ENCODE peak calls at places on chromosomes 12 and 14, in ten cellular contexts. Y, G, U, K, Z, Q, O, P, C and M are unnamed samples.
A peak's percentile ranks its signal among the peaks of the same experiment; 100 is the strongest.

GRCh38 chr14:60658909-60659585 is 9.8 kb upstream of the SIX1 start:
- DNase-seq in O (no peak), C (no peak), P (no peak), K (no peak), Q (no peak), U (no peak), Z (no peak), G (no peak), Y (no peak), M (no peak)

GRCh38 chr12:121267822-121268221 is 28.7 kb downstream of the CAMKK2 start:
- DNase-seq in K (no peak), C (no peak), U (no peak), G (no peak), Y (no peak), Q (no peak), Z (no peak), O (no peak), P (no peak), M (no peak)

GRCh38 chr12:80778005-80778541 is 61.4 kb downstream of the MYF5 start:
- DNase-seq in Y (peak; percentile 33), K (peak; percentile 70), C (peak; percentile 47), U (no peak), Z (no peak), P (peak; percentile 32), Q (peak; percentile 31), G (peak; percentile 53), O (peak; percentile 57), M (no peak)

GRCh38 chr12:74365178-74365964 is 172.3 kb upstream of the ATXN7L3B start:
- DNase-seq in G (no peak), K (peak; percentile 49), O (no peak), Q (peak; percentile 54), Y (no peak), U (peak; percentile 27), C (no peak), P (no peak), Z (peak; percentile 36), M (no peak)

GRCh38 chr12:124548854-124549378 is 18.5 kb downstream of the NCOR2 start:
- DNase-seq in C (peak; percentile 75), Y (peak; percentile 54), O (no peak), G (no peak), P (peak; percentile 66), K (peak; percentile 68), Q (no peak), U (no peak), Z (no peak), M (peak; percentile 33)

GRCh38 chr12:1811281-1811947 is 9.0 kb upstream of the LRTM2 start:
- DNase-seq in K (peak; percentile 38), O (no peak), Z (no peak), Y (no peak), G (no peak), C (no peak), U (no peak), Q (no peak), P (no peak), M (no peak)

GRCh38 chr12:47885012-47885501 is 19.7 kb downstream of the VDR start:
- DNase-seq in U (no peak), Z (peak; percentile 33), Q (no peak), Y (no peak), P (no peak), K (no peak), C (no peak), O (no peak), G (no peak), M (no peak)

GRCh38 chr12:1587927-1588573 is 6.3 kb downstream of the FBXL14 start:
- DNase-seq in O (no peak), K (no peak), Q (no peak), Y (no peak), G (no peak), Z (no peak), U (no peak), P (no peak), C (no peak), M (no peak)

GRCh38 chr12:47346251-47347019 is 266.7 kb upstream of the AMIGO2 start:
- DNase-seq in U (no peak), Q (no peak), G (no peak), Y (no peak), P (no peak), Z (no peak), C (no peak), O (no peak), K (peak; percentile 63), M (no peak)

GRCh38 chr12:4275869-4276253 is 2.3 kb downstream of the CCND2 start:
- DNase-seq in O (no peak), Y (no peak), Q (no peak), C (peak; percentile 50), P (peak; percentile 65), Z (no peak), G (no peak), K (no peak), U (no peak), M (no peak)

GRCh38 chr14:73235531-73236155 is 1.7 kb upstream of the PAPLN start:
- DNase-seq in O (no peak), Y (no peak), C (peak; percentile 17), U (no peak), G (no peak), K (no peak), Z (no peak), P (peak; percentile 54), Q (no peak), M (no peak)

GRCh38 chr12:113174461-113175384 is 10.6 kb downstream of the DDX54 start:
- DNase-seq in Y (peak; percentile 79), Z (peak; percentile 73), C (peak; percentile 71), K (peak; percentile 70), Q (peak; percentile 28), P (peak; percentile 64), U (no peak), G (no peak), O (peak; percentile 43), M (peak; percentile 26)

GRCh38 chr12:109827566-109828550 is 5.3 kb downstream of the TRPV4 start:
- DNase-seq in C (peak; percentile 63), G (no peak), P (no peak), O (no peak), Y (peak; percentile 38), K (peak; percentile 75), Z (no peak), Q (no peak), U (no peak), M (peak; percentile 59)

GRCh38 chr12:25500651-25501050 is 52.4 kb downstream of the LMNTD1 start:
- DNase-seq in Y (no peak), G (no peak), C (no peak), P (no peak), K (no peak), U (no peak), Z (no peak), Q (no peak), O (no peak), M (no peak)

GRCh38 chr14:92105845-92106094 is 612 bp downstream of the ATXN3 start:
- DNase-seq in G (no peak), C (peak; percentile 74), U (no peak), P (peak; percentile 55), Y (peak; percentile 38), O (peak; percentile 41), Z (no peak), Q (no peak), K (peak; percentile 55), M (no peak)

GRCh38 chr14:77076118-77076631 is 21.9 kb upstream of the CIPC start:
- DNase-seq in Z (no peak), Y (peak; percentile 58), O (peak; percentile 55), C (peak; percentile 88), P (peak; percentile 68), Q (no peak), K (peak; percentile 73), G (no peak), U (no peak), M (no peak)

GRCh38 chr14:77082356-77082755 is 15.7 kb upstream of the CIPC start:
- DNase-seq in Z (no peak), C (no peak), U (no peak), K (no peak), P (no peak), Y (no peak), G (no peak), O (no peak), Q (no peak), M (no peak)

GRCh38 chr14:77074969-77075368 is 23.1 kb upstream of the CIPC start:
- DNase-seq in Z (no peak), C (no peak), G (no peak), U (no peak), O (no peak), P (no peak), K (no peak), Y (no peak), Q (no peak), M (no peak)

GRCh38 chr14:77071938-77072388 is 26.1 kb upstream of the CIPC start:
- DNase-seq in Q (no peak), O (no peak), G (peak; percentile 60), C (no peak), Y (no peak), P (no peak), U (no peak), Z (no peak), K (no peak), M (no peak)

GRCh38 chr14:77077040-77077439 is 21.0 kb upstream of the CIPC start:
- DNase-seq in K (no peak), Y (no peak), C (no peak), U (no peak), O (no peak), Q (no peak), Z (no peak), P (no peak), G (no peak), M (no peak)
- H3K27ac ChIP-seq in K (no peak overlapping the region), Y (peak overlapping the region; percentile 91), C (peak overlapping the region; percentile 36), U (no peak overlapping the region), O (no peak overlapping the region), Q (no peak overlapping the region), Z (no peak overlapping the region), P (peak overlapping the region; percentile 87), G (no peak overlapping the region), M (no peak overlapping the region)

GRCh38 chr14:75221797-75222196 is 45.4 kb upstream of the TMED10 start:
- DNase-seq in G (no peak), Y (no peak), Q (no peak), K (no peak), U (no peak), C (no peak), P (no peak), O (no peak), Z (no peak), M (no peak)
- H3K27ac ChIP-seq in G (no peak overlapping the region), Y (no peak overlapping the region), Q (no peak overlapping the region), K (no peak overlapping the region), U (no peak overlapping the region), C (no peak overlapping the region), P (no peak overlapping the region), O (no peak overlapping the region), Z (no peak overlapping the region), M (no peak overlapping the region)

DNA sequence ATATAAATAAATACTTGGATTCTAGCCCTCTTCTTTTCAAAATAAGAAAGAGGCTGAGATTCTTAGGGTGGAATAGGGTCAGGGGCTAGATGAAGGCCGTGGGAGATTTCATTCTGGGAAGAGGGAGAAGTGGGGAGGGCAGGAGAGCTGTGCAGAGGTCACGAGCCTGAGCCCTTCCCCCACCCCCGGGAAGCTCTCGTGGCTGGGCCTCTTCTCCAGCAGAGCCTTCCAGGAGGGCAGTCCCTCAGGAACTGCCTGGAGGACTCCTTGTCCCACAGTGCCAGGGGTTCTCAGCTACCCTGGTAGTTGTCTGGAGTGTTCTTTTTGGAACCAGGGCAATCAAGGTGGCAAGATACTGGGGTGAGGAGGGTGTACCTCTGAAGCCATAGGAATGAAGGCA is 94.0 kb downstream of the ESR2 start:
- DNase-seq in O (no peak), Z (no peak), U (no peak), Y (no peak), C (no peak), Q (no peak), K (peak; percentile 47), P (no peak), G (no peak), M (peak; percentile 27)
- H3K27ac ChIP-seq in O (no peak overlapping the region), Z (no peak overlapping the region), U (no peak overlapping the region), Y (peak overlapping the region; percentile 11), C (no peak overlapping the region), Q (no peak overlapping the region), K (peak overlapping the region; percentile 24), P (peak overlapping the region; percentile 15), G (no peak overlapping the region), M (no peak overlapping the region)

GRCh38 chr12:117699118-117699517 is 269.7 kb downstream of the KSR2 start:
- DNase-seq in C (no peak), U (no peak), Z (no peak), Y (no peak), G (no peak), O (no peak), Q (no peak), K (no peak), P (no peak), M (no peak)
- H3K27ac ChIP-seq in C (no peak overlapping the region), U (no peak overlapping the region), Z (no peak overlapping the region), Y (no peak overlapping the region), G (no peak overlapping the region), O (no peak overlapping the region), Q (no peak overlapping the region), K (no peak overlapping the region), P (no peak overlapping the region), M (no peak overlapping the region)